ENCODE peak calls at places on chromosomes 6 and 20, in ten cellular contexts. R is M059J; I is NCI-H2081; T is breast epithelium; K is NCI-H1930; B is CD8-positive, alpha-beta memory T cell; C is hypothalamus; G is pulmonary artery endothelial cell; A is type B pancreatic cell; W is epithelial cell of esophagus. O is an unnamed sample.

GRCh38 chr6:33091957-33092356 is 16.2 kb downstream of the HLA-DPB1 start:
- DNase-seq in R (no peak), I (no peak), T (no peak), K (no peak), B (peak), C (no peak), G (no peak), A (no peak), W (no peak), O (no peak)

GRCh38 chr6:93036835-93037234 is 382.5 kb downstream of the EPHA7 start:
- DNase-seq in R (no peak), I (peak), T (no peak), K (no peak), B (no peak), C (no peak), G (no peak), A (no peak), W (peak), O (no peak)

GRCh38 chr6:168134399-168135201 is 55.6 kb upstream of the FRMD1 start:
- DNase-seq in R (no peak), I (peak), T (no peak), K (no peak), B (no peak), C (no peak), G (no peak), A (no peak), W (no peak), O (no peak)

GRCh38 chr6:6918216-6918983 is 189.4 kb upstream of the RREB1 start:
- DNase-seq in R (peak), I (no peak), T (no peak), K (no peak), B (no peak), C (no peak), G (peak), A (no peak), W (peak), O (peak)

GRCh38 chr20:25217161-25218108 is 21.9 kb downstream of the ENTPD6 start:
- DNase-seq in R (no peak), I (no peak), T (no peak), K (no peak), B (no peak), C (no peak), G (no peak), A (no peak), W (no peak), O (no peak)

GRCh38 chr6:100101656-100102055 is 107.6 kb upstream of the MCHR2 start:
- DNase-seq in R (no peak), I (no peak), T (no peak), K (no peak), B (no peak), C (no peak), G (no peak), A (no peak), W (no peak), O (no peak)

GRCh38 chr6:92748131-92748530 is 671.2 kb downstream of the EPHA7 start:
- DNase-seq in R (no peak), I (no peak), T (no peak), K (no peak), B (no peak), C (no peak), G (no peak), A (no peak), W (peak), O (no peak)

GRCh38 chr6:31058128-31058894 is 48.0 kb downstream of the MUC22 start:
- DNase-seq in R (peak), I (peak), T (no peak), K (no peak), B (no peak), C (no peak), G (peak), A (no peak), W (peak), O (no peak)

GRCh38 chr20:815914-816606 is 17.5 kb upstream of the FAM110A start:
- DNase-seq in R (peak), I (peak), T (no peak), K (peak), B (peak), C (no peak), G (no peak), A (no peak), W (peak), O (peak)

GRCh38 chr6:43516367-43516696 is 394 bp downstream of the YIPF3 start:
- DNase-seq in R (no peak), I (no peak), T (no peak), K (no peak), B (no peak), C (no peak), G (no peak), A (no peak), W (no peak), O (no peak)

GRCh38 chr20:40494238-40494637 is 194.8 kb downstream of the MAFB start:
- DNase-seq in R (peak), I (no peak), T (no peak), K (no peak), B (no peak), C (no peak), G (no peak), A (no peak), W (peak), O (no peak)

GRCh38 chr6:99011151-99011550 is 63.4 kb upstream of the FBXL4 start:
- DNase-seq in R (no peak), I (no peak), T (no peak), K (no peak), B (no peak), C (no peak), G (no peak), A (no peak), W (no peak), O (no peak)

GRCh38 chr6:6772751-6773150 is 184.2 kb downstream of the LY86 start:
- DNase-seq in R (no peak), I (peak), T (no peak), K (no peak), B (no peak), C (no peak), G (no peak), A (no peak), W (no peak), O (no peak)

GRCh38 chr20:3679749-3680700 is 1.8 kb downstream of the ADAM33 start:
- DNase-seq in R (peak), I (no peak), T (no peak), K (no peak), B (no peak), C (no peak), G (no peak), A (no peak), W (no peak), O (no peak)

GRCh38 chr6:50087231-50087954 is 37.7 kb upstream of the DEFB112 start:
- DNase-seq in R (peak), I (no peak), T (no peak), K (no peak), B (no peak), C (no peak), G (no peak), A (no peak), W (peak), O (no peak)

GRCh38 chr20:51138576-51138975 is 115.7 kb upstream of the KCNG1 start:
- DNase-seq in R (no peak), I (no peak), T (no peak), K (no peak), B (no peak), C (no peak), G (no peak), A (no peak), W (no peak), O (no peak)